ENCODE peak calls at places on chromosome 9, in five cellular contexts. One of them, this sample, is unnamed.

GRCh38 chr9:37033753-37034319 is at the start of gene PAX5:
- DNase-seq in upper lobe of right lung: no peak
- DNase-seq in tibial nerve: no peak
- DNase-seq in left ventricle myocardium inferior: no peak
- DNase-seq in adrenal gland: no peak
- DNase-seq in this sample: no peak

GRCh38 chr9:34928921-34929320 is 29.2 kb upstream of the PHF24 start:
- DNase-seq in upper lobe of right lung: no peak
- DNase-seq in tibial nerve: no peak
- DNase-seq in left ventricle myocardium inferior: no peak
- DNase-seq in adrenal gland: no peak
- DNase-seq in this sample: no peak

GRCh38 chr9:35920004-35920658 is 10.8 kb downstream of the SPAAR start:
- DNase-seq in left ventricle myocardium inferior: no peak
- DNase-seq in adrenal gland: no peak
- DNase-seq in upper lobe of right lung: no peak
- DNase-seq in tibial nerve: no peak
- DNase-seq in this sample: peak; percentile 16

GRCh38 chr9:34717996-34718614 is 8.2 kb upstream of the CCL21 start:
- DNase-seq in upper lobe of right lung: no peak
- DNase-seq in tibial nerve: no peak
- DNase-seq in left ventricle myocardium inferior: no peak
- DNase-seq in adrenal gland: peak; percentile 51
- DNase-seq in this sample: no peak

GRCh38 chr9:120702075-120702474 is 12.2 kb downstream of the MEGF9 start:
- DNase-seq in upper lobe of right lung: no peak
- DNase-seq in adrenal gland: no peak
- DNase-seq in tibial nerve: no peak
- DNase-seq in left ventricle myocardium inferior: no peak
- DNase-seq in this sample: no peak

GRCh38 chr9:134181648-134182034 is 17.3 kb upstream of the RNU6ATAC start:
- DNase-seq in left ventricle myocardium inferior: no peak
- DNase-seq in adrenal gland: peak; percentile 6
- DNase-seq in tibial nerve: no peak
- DNase-seq in upper lobe of right lung: peak; percentile 47
- DNase-seq in this sample: no peak

GRCh38 chr9:137294684-137295312 is 7.3 kb downstream of the NRARP start:
- DNase-seq in upper lobe of right lung: peak; percentile 68
- DNase-seq in adrenal gland: no peak
- DNase-seq in left ventricle myocardium inferior: no peak
- DNase-seq in tibial nerve: no peak
- DNase-seq in this sample: peak; percentile 33

GRCh38 chr9:130729145-130729544 is 35.6 kb downstream of the EXOSC2 start:
- DNase-seq in adrenal gland: no peak
- DNase-seq in left ventricle myocardium inferior: no peak
- DNase-seq in upper lobe of right lung: no peak
- DNase-seq in tibial nerve: no peak
- DNase-seq in this sample: no peak

GRCh38 chr9:90956026-90956810 is 154.6 kb downstream of the SYK start:
- DNase-seq in left ventricle myocardium inferior: no peak
- DNase-seq in upper lobe of right lung: no peak
- DNase-seq in tibial nerve: no peak
- DNase-seq in adrenal gland: no peak
- DNase-seq in this sample: peak; percentile 42

GRCh38 chr9:92561374-92562329 is 25.9 kb upstream of the ECM2 start:
- DNase-seq in tibial nerve: no peak
- DNase-seq in left ventricle myocardium inferior: no peak
- DNase-seq in adrenal gland: no peak
- DNase-seq in upper lobe of right lung: no peak
- DNase-seq in this sample: peak; percentile 71

GRCh38 chr9:120927125-120928014 is 774 bp upstream of the TRAF1 start:
- DNase-seq in upper lobe of right lung: no peak
- DNase-seq in left ventricle myocardium inferior: no peak
- DNase-seq in adrenal gland: no peak
- DNase-seq in tibial nerve: no peak
- DNase-seq in this sample: no peak

GRCh38 chr9:135702002-135702721 is at the start of gene KCNT1:
- DNase-seq in tibial nerve: no peak
- DNase-seq in upper lobe of right lung: peak; percentile 73
- DNase-seq in adrenal gland: peak; percentile 32
- DNase-seq in left ventricle myocardium inferior: peak; percentile 46
- DNase-seq in this sample: peak; percentile 17

GRCh38 chr9:86822414-86822813 is 124.9 kb downstream of the GAS1 start:
- DNase-seq in upper lobe of right lung: no peak
- DNase-seq in tibial nerve: no peak
- DNase-seq in adrenal gland: no peak
- DNase-seq in left ventricle myocardium inferior: no peak
- DNase-seq in this sample: no peak

GRCh38 chr9:128101690-128102089 is 25.8 kb downstream of the PTGES2 start:
- DNase-seq in left ventricle myocardium inferior: peak; percentile 56
- DNase-seq in tibial nerve: no peak
- DNase-seq in adrenal gland: peak; percentile 54
- DNase-seq in upper lobe of right lung: no peak
- DNase-seq in this sample: no peak

GRCh38 chr9:128099932-128100491 is 27.5 kb downstream of the PTGES2 start:
- DNase-seq in adrenal gland: no peak
- DNase-seq in left ventricle myocardium inferior: no peak
- DNase-seq in tibial nerve: no peak
- DNase-seq in upper lobe of right lung: no peak
- DNase-seq in this sample: peak; percentile 61

GRCh38 chr9:128098936-128099931 is 28.3 kb downstream of the PTGES2 start:
- DNase-seq in upper lobe of right lung: no peak
- DNase-seq in left ventricle myocardium inferior: no peak
- DNase-seq in adrenal gland: no peak
- DNase-seq in tibial nerve: no peak
- DNase-seq in this sample: peak; percentile 28

GRCh38 chr9:128101231-128101641 is 26.3 kb downstream of the PTGES2 start:
- DNase-seq in adrenal gland: peak; percentile 55
- DNase-seq in left ventricle myocardium inferior: no peak
- DNase-seq in upper lobe of right lung: no peak
- DNase-seq in tibial nerve: no peak
- DNase-seq in this sample: peak; percentile 25

DNA sequence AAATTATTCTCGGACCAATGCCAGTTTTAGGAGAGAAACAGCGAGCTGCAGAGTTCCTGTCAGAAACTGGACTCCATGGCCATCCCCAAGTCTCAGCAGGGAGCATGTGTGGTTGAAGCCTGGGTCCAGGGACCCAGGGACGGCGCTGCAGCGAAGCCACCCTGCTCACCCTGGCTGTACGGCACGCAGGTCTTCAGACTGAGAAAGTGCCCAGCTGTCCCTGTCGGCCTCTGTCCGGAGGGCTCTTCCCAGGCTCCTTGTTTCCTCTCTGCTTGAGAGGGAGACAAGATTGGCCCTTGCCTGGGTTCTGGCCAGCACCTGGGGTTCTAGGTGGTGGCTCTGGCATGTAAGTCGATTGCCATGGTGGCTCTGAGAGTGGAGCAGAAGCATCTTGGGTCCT is 26.9 kb downstream of the PTGES2 start:
- DNase-seq in upper lobe of right lung: no peak
- DNase-seq in tibial nerve: no peak
- DNase-seq in left ventricle myocardium inferior: no peak
- DNase-seq in adrenal gland: no peak
- DNase-seq in this sample: no peak
- H3K4me3 ChIP-seq in upper lobe of right lung: peak overlapping the region; percentile 68
- H3K4me3 ChIP-seq in tibial nerve: no peak overlapping the region
- H3K4me3 ChIP-seq in left ventricle myocardium inferior: peak overlapping the region; percentile 69
- H3K4me3 ChIP-seq in adrenal gland: peak overlapping the region; percentile 56
- H3K4me3 ChIP-seq in this sample: no peak overlapping the region

DNA sequence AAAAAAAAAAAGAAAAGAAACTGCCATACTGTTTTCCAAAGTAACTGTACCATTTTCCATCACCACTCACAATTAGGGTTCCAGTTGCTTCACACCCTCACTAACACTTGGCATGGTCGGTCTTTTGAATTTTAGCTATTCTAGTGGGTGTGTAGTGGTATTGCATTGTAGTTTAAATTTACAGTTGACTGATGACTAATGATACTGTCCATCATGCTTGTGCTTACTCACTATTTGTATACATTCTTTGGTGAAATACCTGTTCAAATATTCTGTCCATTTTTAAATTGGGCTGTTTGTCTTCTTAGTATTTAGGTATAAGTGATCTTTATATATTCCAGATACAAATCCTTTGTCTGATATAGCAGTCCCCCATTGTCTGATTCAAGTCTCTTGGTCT is 36.2 kb upstream of the ZNF169 start:
- DNase-seq in adrenal gland: no peak
- DNase-seq in tibial nerve: no peak
- DNase-seq in left ventricle myocardium inferior: no peak
- DNase-seq in upper lobe of right lung: no peak
- DNase-seq in this sample: no peak
- TF ChIP-seq CTCF in adrenal gland: no peak
- TF ChIP-seq CTCF in tibial nerve: no peak
- TF ChIP-seq CTCF in left ventricle myocardium inferior: no peak
- TF ChIP-seq CTCF in upper lobe of right lung: no peak
- TF ChIP-seq CTCF in this sample: no peak

GRCh38 chr9:73093740-73094379 is 57.8 kb upstream of the ANXA1 start:
- DNase-seq in left ventricle myocardium inferior: no peak
- DNase-seq in upper lobe of right lung: no peak
- DNase-seq in adrenal gland: no peak
- DNase-seq in tibial nerve: no peak
- DNase-seq in this sample: peak; percentile 37
- H3K4me3 ChIP-seq in left ventricle myocardium inferior: peak overlapping the region; percentile 34
- H3K4me3 ChIP-seq in upper lobe of right lung: peak overlapping the region; percentile 17
- H3K4me3 ChIP-seq in adrenal gland: peak overlapping the region; percentile 35
- H3K4me3 ChIP-seq in tibial nerve: no peak overlapping the region
- H3K4me3 ChIP-seq in this sample: no peak overlapping the region

GRCh38 chr9:88174324-88174723 is 36.0 kb upstream of the SPATA31C2 start:
- DNase-seq in upper lobe of right lung: no peak
- DNase-seq in left ventricle myocardium inferior: no peak
- DNase-seq in tibial nerve: no peak
- DNase-seq in adrenal gland: no peak
- DNase-seq in this sample: no peak
- TF ChIP-seq CTCF in upper lobe of right lung: no peak
- TF ChIP-seq CTCF in left ventricle myocardium inferior: no peak
- TF ChIP-seq CTCF in tibial nerve: no peak
- TF ChIP-seq CTCF in adrenal gland: no peak
- TF ChIP-seq CTCF in this sample: no peak

GRCh38 chr9:110128664-110129329 is 79.2 kb downstream of the C9orf152 start:
- DNase-seq in tibial nerve: no peak
- DNase-seq in upper lobe of right lung: no peak
- DNase-seq in left ventricle myocardium inferior: no peak
- DNase-seq in adrenal gland: no peak
- DNase-seq in this sample: no peak

GRCh38 chr9:110125763-110126351 is 82.1 kb downstream of the C9orf152 start:
- DNase-seq in upper lobe of right lung: no peak
- DNase-seq in left ventricle myocardium inferior: no peak
- DNase-seq in tibial nerve: no peak
- DNase-seq in adrenal gland: no peak
- DNase-seq in this sample: peak; percentile 49

GRCh38 chr9:110125207-110125751 is 82.7 kb downstream of the C9orf152 start:
- DNase-seq in left ventricle myocardium inferior: peak; percentile 86
- DNase-seq in tibial nerve: peak; percentile 79
- DNase-seq in upper lobe of right lung: peak; percentile 84
- DNase-seq in adrenal gland: peak; percentile 88
- DNase-seq in this sample: peak; percentile 94

GRCh38 chr9:110126986-110127864 is 80.7 kb downstream of the C9orf152 start:
- DNase-seq in left ventricle myocardium inferior: peak; percentile 80
- DNase-seq in upper lobe of right lung: no peak
- DNase-seq in tibial nerve: peak; percentile 36
- DNase-seq in adrenal gland: peak; percentile 54
- DNase-seq in this sample: peak; percentile 64

DNA sequence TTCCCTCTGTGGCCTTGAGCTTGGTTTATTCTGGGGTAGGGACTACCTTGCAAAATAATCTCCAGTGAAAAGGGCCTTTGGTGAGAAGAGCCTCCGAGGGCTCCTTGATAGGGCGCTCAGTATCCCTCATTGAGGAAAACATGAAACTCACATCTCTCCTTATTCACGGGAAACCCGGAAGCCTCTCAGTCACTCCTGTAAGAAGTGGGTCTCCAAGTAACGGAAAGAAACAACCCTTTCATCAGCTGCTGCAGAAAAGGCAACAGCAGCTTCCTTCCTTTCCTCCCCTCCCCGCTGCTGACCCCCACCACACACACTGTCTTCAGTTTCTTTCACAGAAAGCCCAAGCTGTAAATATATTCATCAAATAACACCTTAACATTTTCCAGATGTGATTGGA is 81.5 kb downstream of the C9orf152 start:
- DNase-seq in upper lobe of right lung: no peak
- DNase-seq in tibial nerve: no peak
- DNase-seq in left ventricle myocardium inferior: no peak
- DNase-seq in adrenal gland: no peak
- DNase-seq in this sample: no peak
- H3K4me3 ChIP-seq in upper lobe of right lung: peak overlapping the region; percentile 28
- H3K4me3 ChIP-seq in tibial nerve: peak overlapping the region; percentile 24
- H3K4me3 ChIP-seq in left ventricle myocardium inferior: peak overlapping the region; percentile 65
- H3K4me3 ChIP-seq in adrenal gland: peak overlapping the region; percentile 5
- H3K4me3 ChIP-seq in this sample: no peak overlapping the region

GRCh38 chr9:16312116-16312515 is 558.4 kb downstream of the BNC2 start:
- DNase-seq in tibial nerve: no peak
- DNase-seq in upper lobe of right lung: no peak
- DNase-seq in adrenal gland: no peak
- DNase-seq in left ventricle myocardium inferior: no peak
- DNase-seq in this sample: peak; percentile 36
- TF ChIP-seq CTCF in tibial nerve: no peak
- TF ChIP-seq CTCF in upper lobe of right lung: no peak
- TF ChIP-seq CTCF in adrenal gland: no peak
- TF ChIP-seq CTCF in left ventricle myocardium inferior: no peak
- TF ChIP-seq CTCF in this sample: no peak

DNA sequence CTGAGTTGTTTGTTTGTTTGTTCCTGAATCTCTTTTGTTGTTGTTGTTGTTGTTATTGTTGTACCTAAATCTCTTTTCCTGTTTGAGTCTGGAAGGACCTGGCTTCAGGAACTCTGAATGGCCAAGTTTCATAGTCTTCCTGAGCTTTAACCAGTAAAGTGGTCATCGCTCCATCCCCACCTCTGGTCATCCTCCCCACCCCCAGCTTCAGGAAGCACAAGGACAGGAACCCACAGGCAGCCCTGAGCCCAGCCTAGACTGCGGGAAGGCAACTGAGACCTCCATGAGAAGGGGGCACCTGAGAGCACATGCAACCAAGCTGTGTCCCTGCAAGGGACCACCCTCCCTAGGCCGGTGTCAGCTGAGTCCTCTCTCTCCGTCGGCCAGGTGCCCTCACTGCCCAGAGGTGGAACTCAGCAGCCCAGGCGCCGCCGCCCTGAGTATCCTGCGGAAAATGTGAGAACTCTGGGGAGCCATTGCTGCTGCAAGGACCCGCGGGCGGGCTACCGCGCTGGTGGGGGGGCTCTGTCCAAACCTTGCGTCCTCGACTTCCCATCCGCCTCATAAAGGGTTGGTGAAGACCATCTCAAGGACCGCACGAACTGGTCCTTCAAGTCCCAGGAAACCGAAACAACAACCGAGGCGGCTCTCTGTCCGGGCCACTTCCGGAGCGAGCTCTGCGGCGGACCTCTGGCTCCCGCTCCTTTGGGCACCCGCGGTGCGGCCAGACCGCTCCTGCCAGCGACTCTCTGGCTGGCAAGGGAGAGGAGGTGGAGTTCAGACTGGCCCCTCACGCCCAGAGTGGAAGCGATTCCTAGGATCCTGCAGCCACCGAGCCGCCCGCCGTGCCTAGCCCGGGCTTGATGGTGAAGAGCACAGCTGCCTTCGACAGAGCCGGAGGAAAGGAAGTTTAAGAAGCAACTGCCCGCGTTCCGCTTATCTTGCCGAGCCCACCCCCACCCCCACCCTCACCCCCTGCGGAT is 4.2 kb downstream of the BARX1 start:
- DNase-seq in left ventricle myocardium inferior: no peak
- DNase-seq in adrenal gland: peak; percentile 22
- DNase-seq in upper lobe of right lung: peak; percentile 75
- DNase-seq in tibial nerve: no peak
- DNase-seq in this sample: no peak
- H3K4me3 ChIP-seq in left ventricle myocardium inferior: peak overlapping the region; percentile 64
- H3K4me3 ChIP-seq in adrenal gland: peak overlapping the region; percentile 58
- H3K4me3 ChIP-seq in upper lobe of right lung: peak overlapping the region; percentile 52
- H3K4me3 ChIP-seq in tibial nerve: peak overlapping the region; percentile 45
- H3K4me3 ChIP-seq in this sample: peak overlapping the region; percentile 21

GRCh38 chr9:5073701-5074100 is 88.6 kb downstream of the JAK2 start:
- DNase-seq in left ventricle myocardium inferior: no peak
- DNase-seq in adrenal gland: no peak
- DNase-seq in tibial nerve: no peak
- DNase-seq in upper lobe of right lung: no peak
- DNase-seq in this sample: no peak
- TF ChIP-seq CTCF in left ventricle myocardium inferior: no peak
- TF ChIP-seq CTCF in adrenal gland: no peak
- TF ChIP-seq CTCF in tibial nerve: no peak
- TF ChIP-seq CTCF in upper lobe of right lung: no peak
- TF ChIP-seq CTCF in this sample: no peak